ENCODE peak calls at places on chromosomes 6 and 20, in six cellular contexts. One of them, this sample, is unnamed.

GRCh38 chr6:157804448-157805327 is 18.4 kb upstream of the SNX9 start:
- DNase-seq in SK-N-SH: no peak
- DNase-seq in HCT116: no peak
- DNase-seq in K562: peak
- DNase-seq in HepG2: no peak
- DNase-seq in GM12878: no peak
- DNase-seq in this sample: no peak

GRCh38 chr20:59787186-59787890 is 146.1 kb downstream of the SYCP2 start:
- DNase-seq in K562: no peak
- DNase-seq in SK-N-SH: no peak
- DNase-seq in GM12878: no peak
- DNase-seq in HCT116: no peak
- DNase-seq in HepG2: no peak
- DNase-seq in this sample: no peak

GRCh38 chr6:80143312-80143960 is 37.0 kb downstream of the BCKDHB start:
- DNase-seq in SK-N-SH: peak
- DNase-seq in K562: no peak
- DNase-seq in HepG2: no peak
- DNase-seq in HCT116: peak
- DNase-seq in GM12878: no peak
- DNase-seq in this sample: no peak

GRCh38 chr6:14310955-14311354 is 193.4 kb downstream of the CD83 start:
- DNase-seq in HCT116: no peak
- DNase-seq in HepG2: no peak
- DNase-seq in SK-N-SH: no peak
- DNase-seq in GM12878: no peak
- DNase-seq in K562: no peak
- DNase-seq in this sample: no peak

GRCh38 chr6:50922579-50923525 is 104.2 kb downstream of the TFAP2B start:
- DNase-seq in SK-N-SH: no peak
- DNase-seq in GM12878: no peak
- DNase-seq in HCT116: no peak
- DNase-seq in K562: no peak
- DNase-seq in HepG2: no peak
- DNase-seq in this sample: no peak

GRCh38 chr20:58787211-58788067 is 63.3 kb downstream of the GNAS-AS1 start:
- DNase-seq in SK-N-SH: no peak
- DNase-seq in HCT116: no peak
- DNase-seq in GM12878: no peak
- DNase-seq in K562: no peak
- DNase-seq in HepG2: no peak
- DNase-seq in this sample: no peak

GRCh38 chr6:116405663-116406329 is 35.0 kb downstream of the DSE start:
- DNase-seq in SK-N-SH: no peak
- DNase-seq in K562: peak
- DNase-seq in HepG2: no peak
- DNase-seq in GM12878: no peak
- DNase-seq in HCT116: peak
- DNase-seq in this sample: peak

GRCh38 chr6:166515072-166515810 is 71.2 kb downstream of the RAMACL start:
- DNase-seq in K562: peak
- DNase-seq in SK-N-SH: no peak
- DNase-seq in HepG2: peak
- DNase-seq in GM12878: no peak
- DNase-seq in HCT116: peak
- DNase-seq in this sample: no peak

GRCh38 chr6:47698342-47698787 is at the start of gene ADGRF4:
- DNase-seq in SK-N-SH: no peak
- DNase-seq in K562: peak
- DNase-seq in HCT116: no peak
- DNase-seq in HepG2: no peak
- DNase-seq in GM12878: no peak
- DNase-seq in this sample: no peak

GRCh38 chr6:119060255-119060907 is 18.1 kb downstream of the FAM184A start:
- DNase-seq in HepG2: no peak
- DNase-seq in GM12878: no peak
- DNase-seq in HCT116: no peak
- DNase-seq in K562: peak
- DNase-seq in SK-N-SH: no peak
- DNase-seq in this sample: no peak

GRCh38 chr6:33279971-33280511 is 3.1 kb downstream of the B3GALT4 start:
- DNase-seq in K562: peak
- DNase-seq in HCT116: peak
- DNase-seq in SK-N-SH: peak
- DNase-seq in HepG2: peak
- DNase-seq in GM12878: no peak
- DNase-seq in this sample: no peak

GRCh38 chr6:158933075-158933474 is 66.9 kb downstream of the RSPH3 start:
- DNase-seq in HCT116: no peak
- DNase-seq in HepG2: no peak
- DNase-seq in K562: no peak
- DNase-seq in GM12878: no peak
- DNase-seq in SK-N-SH: no peak
- DNase-seq in this sample: no peak

GRCh38 chr6:87078983-87079616 is 15.8 kb downstream of the CGA start:
- DNase-seq in HCT116: peak
- DNase-seq in GM12878: no peak
- DNase-seq in HepG2: peak
- DNase-seq in K562: peak
- DNase-seq in SK-N-SH: peak
- DNase-seq in this sample: peak

GRCh38 chr6:87971605-87972262 is 75.9 kb upstream of the SPACA1 start:
- DNase-seq in K562: no peak
- DNase-seq in SK-N-SH: no peak
- DNase-seq in HepG2: no peak
- DNase-seq in GM12878: no peak
- DNase-seq in HCT116: no peak
- DNase-seq in this sample: no peak

GRCh38 chr6:97473979-97474378 is 191.0 kb upstream of the MMS22L start:
- DNase-seq in K562: no peak
- DNase-seq in GM12878: no peak
- DNase-seq in SK-N-SH: no peak
- DNase-seq in HepG2: no peak
- DNase-seq in HCT116: no peak
- DNase-seq in this sample: no peak

GRCh38 chr6:35663447-35664235 is 25.1 kb downstream of the FKBP5 start:
- DNase-seq in K562: no peak
- DNase-seq in HepG2: no peak
- DNase-seq in HCT116: no peak
- DNase-seq in GM12878: no peak
- DNase-seq in SK-N-SH: no peak
- DNase-seq in this sample: no peak

GRCh38 chr6:101806241-101806640 is 412.7 kb downstream of the GRIK2 start:
- DNase-seq in HCT116: no peak
- DNase-seq in SK-N-SH: no peak
- DNase-seq in GM12878: no peak
- DNase-seq in K562: no peak
- DNase-seq in HepG2: no peak
- DNase-seq in this sample: no peak

GRCh38 chr6:132017921-132018320 is 66.7 kb upstream of the CCN2 start:
- DNase-seq in K562: no peak
- DNase-seq in HCT116: no peak
- DNase-seq in HepG2: no peak
- DNase-seq in SK-N-SH: no peak
- DNase-seq in GM12878: no peak
- DNase-seq in this sample: no peak

GRCh38 chr6:132021552-132022375 is 70.6 kb upstream of the CCN2 start:
- DNase-seq in GM12878: no peak
- DNase-seq in SK-N-SH: no peak
- DNase-seq in K562: no peak
- DNase-seq in HepG2: peak
- DNase-seq in HCT116: no peak
- DNase-seq in this sample: no peak

GRCh38 chr6:132023490-132023889 is 72.3 kb upstream of the CCN2 start:
- DNase-seq in SK-N-SH: no peak
- DNase-seq in HCT116: peak
- DNase-seq in HepG2: peak
- DNase-seq in GM12878: no peak
- DNase-seq in K562: no peak
- DNase-seq in this sample: no peak

GRCh38 chr6:132025468-132025867 is 74.3 kb upstream of the CCN2 start:
- DNase-seq in HepG2: no peak
- DNase-seq in HCT116: no peak
- DNase-seq in GM12878: no peak
- DNase-seq in SK-N-SH: no peak
- DNase-seq in K562: no peak
- DNase-seq in this sample: no peak

DNA sequence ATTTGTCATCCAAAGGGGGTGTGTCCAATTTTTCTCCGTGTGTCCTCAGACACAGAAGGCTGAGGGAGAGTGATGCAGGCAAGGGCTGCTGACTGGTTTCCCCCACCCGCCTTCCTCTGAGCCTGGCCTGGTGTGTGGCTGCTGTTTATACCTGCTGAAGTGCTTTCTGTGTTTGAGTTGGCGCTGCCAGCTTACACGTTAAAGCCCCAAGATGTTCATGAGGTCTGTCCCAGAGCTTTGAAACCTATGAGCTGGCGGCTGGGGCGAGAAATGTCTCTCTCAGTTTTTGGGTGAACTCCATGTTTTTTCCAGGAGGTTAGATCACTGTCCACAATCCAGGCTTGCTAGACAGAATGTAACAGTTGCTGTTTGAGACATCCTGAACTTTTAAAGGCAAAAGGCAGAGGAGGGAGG is 69.0 kb upstream of the CCN2 start:
- DNase-seq in SK-N-SH: no peak
- DNase-seq in HCT116: no peak
- DNase-seq in K562: no peak
- DNase-seq in HepG2: no peak
- DNase-seq in GM12878: no peak
- DNase-seq in this sample: no peak
- H3K4me3 ChIP-seq in SK-N-SH: no peak
- H3K4me3 ChIP-seq in HCT116: no peak
- H3K4me3 ChIP-seq in K562: no peak
- H3K4me3 ChIP-seq in HepG2: no peak
- H3K4me3 ChIP-seq in GM12878: no peak
- H3K4me3 ChIP-seq in this sample: no peak

GRCh38 chr20:49811825-49812462 is 684 bp upstream of the SLC9A8 start:
- DNase-seq in HepG2: no peak
- DNase-seq in SK-N-SH: peak
- DNase-seq in HCT116: no peak
- DNase-seq in GM12878: no peak
- DNase-seq in K562: peak
- DNase-seq in this sample: no peak
- TF ChIP-seq YY1 in HepG2: no peak
- TF ChIP-seq YY1 in SK-N-SH: no peak
- TF ChIP-seq YY1 in HCT116: no peak
- TF ChIP-seq YY1 in GM12878: no peak
- TF ChIP-seq YY1 in K562: no peak
- TF ChIP-seq YY1 in this sample: no peak

DNA sequence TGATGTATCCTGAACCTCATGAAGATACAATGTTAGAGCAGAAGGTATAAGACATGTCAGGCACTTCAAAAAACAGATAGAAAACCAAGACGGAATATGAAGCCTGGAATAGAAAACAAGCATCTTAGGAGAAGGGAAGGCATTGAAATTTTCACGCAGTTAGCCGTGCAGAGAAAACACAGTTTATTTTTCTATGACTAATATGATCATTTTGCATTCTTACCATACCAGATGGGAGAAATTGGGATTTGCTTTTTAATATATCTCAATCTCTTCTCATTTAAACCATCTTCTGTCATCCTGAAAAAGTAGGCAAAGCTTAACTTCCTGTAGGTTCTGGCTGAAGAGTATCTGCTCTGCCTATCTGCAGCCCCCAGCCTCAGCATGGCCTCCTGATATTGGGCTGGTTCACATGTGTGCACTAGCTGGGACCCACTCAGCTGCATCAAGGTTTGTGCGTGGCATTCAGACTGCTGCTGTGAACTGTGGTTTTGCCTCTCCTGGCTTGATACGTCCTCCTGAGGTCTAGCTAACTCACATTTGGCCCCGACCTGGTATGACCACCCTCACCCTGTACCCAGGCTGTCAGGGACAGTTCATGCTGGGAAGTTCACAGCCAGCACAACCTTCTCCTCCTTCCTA is 392.5 kb upstream of the SASH1 start:
- DNase-seq in K562: no peak
- DNase-seq in SK-N-SH: no peak
- DNase-seq in GM12878: no peak
- DNase-seq in HepG2: no peak
- DNase-seq in HCT116: no peak
- DNase-seq in this sample: no peak
- H3K4me3 ChIP-seq in K562: no peak
- H3K4me3 ChIP-seq in SK-N-SH: no peak
- H3K4me3 ChIP-seq in GM12878: no peak
- H3K4me3 ChIP-seq in HepG2: no peak
- H3K4me3 ChIP-seq in HCT116: no peak
- H3K4me3 ChIP-seq in this sample: no peak

DNA sequence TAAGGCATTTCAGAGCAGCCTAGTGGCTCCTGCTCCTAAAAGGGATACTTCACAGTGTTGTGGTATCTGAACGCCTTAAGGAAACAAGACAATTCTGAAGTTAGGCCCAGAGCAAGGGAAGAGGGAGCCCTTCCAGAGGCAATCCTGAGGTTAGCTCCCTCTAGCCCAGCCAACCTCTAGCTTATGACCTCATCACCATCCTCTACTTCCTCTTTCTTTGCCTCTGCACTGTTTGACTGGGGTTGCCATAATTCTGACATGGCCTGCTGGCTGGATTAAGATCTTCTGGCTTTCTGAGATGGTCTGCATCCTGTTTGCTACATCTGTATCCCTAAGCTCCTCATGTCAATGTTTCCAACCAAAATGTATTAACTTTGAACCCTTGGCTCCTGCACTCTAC is 23.3 kb upstream of the BMP2 start:
- DNase-seq in K562: no peak
- DNase-seq in GM12878: no peak
- DNase-seq in SK-N-SH: no peak
- DNase-seq in HepG2: no peak
- DNase-seq in HCT116: no peak
- DNase-seq in this sample: no peak
- TF ChIP-seq YY1 in K562: no peak
- TF ChIP-seq YY1 in GM12878: no peak
- TF ChIP-seq YY1 in SK-N-SH: no peak
- TF ChIP-seq YY1 in HepG2: no peak
- TF ChIP-seq YY1 in HCT116: no peak
- TF ChIP-seq YY1 in this sample: no peak